ENCODE peak calls at places on chromosomes 1 and 21, in six cellular contexts. Q, I, E, P, T and A are unnamed samples.
A peak's percentile ranks its signal among the peaks of the same experiment; 100 is the strongest.

GRCh38 chr1:100250264-100250663 is 630 bp upstream of the DBT start:
- DNase-seq in Q (no peak), I (no peak), E (no peak), P (no peak), T (no peak), A (no peak)

GRCh38 chr1:24101796-24102580 is 9.9 kb downstream of the MYOM3 start:
- DNase-seq in Q (no peak), I (no peak), E (no peak), P (no peak), T (no peak), A (no peak)

GRCh38 chr1:203521071-203521794 is 27.3 kb downstream of the OPTC start:
- DNase-seq in Q (peak; percentile 86), I (no peak), E (no peak), P (no peak), T (no peak), A (no peak)

GRCh38 chr21:37675202-37675801 is 241.0 kb downstream of the KCNJ6 start:
- DNase-seq in Q (peak; percentile 85), I (peak; percentile 49), E (peak; percentile 96), P (no peak), T (peak; percentile 62), A (peak; percentile 50)

GRCh38 chr1:19639999-19640362 is 4.1 kb upstream of the NBL1 start:
- DNase-seq in Q (no peak), I (peak; percentile 75), E (no peak), P (no peak), T (no peak), A (no peak)

GRCh38 chr1:42934111-42934510 is 24.6 kb downstream of the SLC2A1 start:
- DNase-seq in Q (no peak), I (no peak), E (no peak), P (no peak), T (no peak), A (no peak)

GRCh38 chr1:113930499-113931161 is 1.5 kb downstream of the HIPK1 start:
- DNase-seq in Q (peak; percentile 59), I (peak; percentile 27), E (no peak), P (no peak), T (no peak), A (peak; percentile 78)

GRCh38 chr1:14553711-14554110 is 44.8 kb upstream of the KAZN start:
- DNase-seq in Q (no peak), I (no peak), E (no peak), P (no peak), T (no peak), A (no peak)

GRCh38 chr1:22773981-22774471 is 63.4 kb downstream of the EPHB2 start:
- DNase-seq in Q (peak; percentile 89), I (no peak), E (no peak), P (no peak), T (peak; percentile 60), A (no peak)

GRCh38 chr1:6034750-6035096 is 11.0 kb upstream of the KCNAB2 start:
- DNase-seq in Q (no peak), I (no peak), E (no peak), P (no peak), T (no peak), A (no peak)

GRCh38 chr1:80892452-80892995 is 908.2 kb upstream of the ADGRL2 start:
- DNase-seq in Q (no peak), I (no peak), E (no peak), P (no peak), T (no peak), A (no peak)

GRCh38 chr1:67957026-67957425 is 93.4 kb downstream of the DIRAS3 start:
- DNase-seq in Q (peak; percentile 19), I (no peak), E (no peak), P (no peak), T (peak; percentile 78), A (no peak)

GRCh38 chr1:119045091-119045746 is 57.1 kb upstream of the TBX15 start:
- DNase-seq in Q (no peak), I (no peak), E (no peak), P (no peak), T (no peak), A (no peak)

GRCh38 chr1:59390307-59390706 is 93.4 kb downstream of the FGGY start:
- DNase-seq in Q (no peak), I (no peak), E (no peak), P (no peak), T (no peak), A (no peak)

GRCh38 chr21:26835027-26835713 is 10.0 kb downstream of the ADAMTS1 start:
- DNase-seq in Q (no peak), I (no peak), E (no peak), P (no peak), T (no peak), A (no peak)

GRCh38 chr1:112840631-112841624 is 115.1 kb downstream of the SLC16A1 start:
- DNase-seq in Q (no peak), I (no peak), E (no peak), P (no peak), T (no peak), A (no peak)

GRCh38 chr21:25323356-25323949 is 283.8 kb downstream of the MRPL39 start:
- DNase-seq in Q (no peak), I (no peak), E (no peak), P (no peak), T (no peak), A (no peak)

GRCh38 chr1:97192872-97193572 is 471.4 kb downstream of the PTBP2 start:
- DNase-seq in Q (no peak), I (peak; percentile 53), E (no peak), P (no peak), T (no peak), A (no peak)

GRCh38 chr1:32742132-32742947 is 39.8 kb upstream of the SYNC start:
- DNase-seq in Q (no peak), I (no peak), E (peak; percentile 76), P (no peak), T (no peak), A (no peak)

GRCh38 chr1:32743380-32744062 is 41.0 kb upstream of the SYNC start:
- DNase-seq in Q (no peak), I (no peak), E (no peak), P (no peak), T (no peak), A (no peak)

GRCh38 chr1:32741067-32741416 is 38.5 kb upstream of the SYNC start:
- DNase-seq in Q (no peak), I (no peak), E (no peak), P (no peak), T (no peak), A (no peak)

GRCh38 chr1:32742956-32743355 is 40.4 kb upstream of the SYNC start:
- DNase-seq in Q (no peak), I (no peak), E (no peak), P (no peak), T (no peak), A (no peak)

DNA sequence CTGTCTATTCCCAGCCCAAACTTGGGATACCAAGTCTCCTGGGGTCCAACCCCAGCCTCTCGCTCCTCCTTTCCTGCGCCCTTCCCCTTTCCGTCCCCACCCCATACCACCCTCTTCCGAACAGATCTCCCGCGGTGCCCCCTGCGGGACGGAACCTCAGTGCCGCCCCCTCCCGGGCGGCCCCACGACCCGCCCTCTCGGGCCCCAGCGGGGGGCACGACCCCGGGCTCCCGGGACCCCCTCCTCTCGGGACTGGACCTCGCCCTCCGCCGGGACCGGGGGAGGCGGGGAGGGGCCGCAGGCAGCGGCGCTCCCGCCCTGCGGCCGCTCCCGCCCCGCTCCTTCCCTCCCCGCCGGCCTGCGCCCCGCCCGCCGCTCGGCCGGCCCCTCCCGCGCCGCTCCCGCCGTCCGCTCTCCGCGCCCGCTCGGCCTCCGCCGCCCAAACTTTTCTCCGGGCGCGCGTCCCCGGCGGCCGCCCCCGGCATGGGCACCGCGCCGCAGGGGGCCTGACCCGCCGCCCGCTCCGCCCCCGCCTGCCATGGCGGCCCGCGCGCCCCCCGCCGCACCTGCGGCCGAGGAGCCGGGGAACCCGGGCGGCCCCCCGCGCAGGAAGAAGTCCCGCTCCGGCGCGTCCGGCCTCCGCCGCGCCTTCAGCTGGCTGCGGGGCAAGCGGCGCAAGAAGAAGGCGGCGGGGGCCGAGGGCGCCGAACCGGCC is 39.0 kb upstream of the SYNC start:
- DNase-seq in Q (no peak), I (no peak), E (peak; percentile 71), P (no peak), T (no peak), A (peak; percentile 64)
- TF ChIP-seq POLR2A in Q (no peak), I (no peak), E (no peak), P (no peak), T (no peak), A (no peak)

GRCh38 chr1:45550401-45551305 is at the start of gene AKR1A1:
- DNase-seq in Q (peak; percentile 90), I (peak; percentile 87), E (peak; percentile 93), P (peak; percentile 47), T (peak; percentile 81), A (peak; percentile 87)
- TF ChIP-seq POLR2A in Q (no peak), I (peak; percentile 59), E (peak; percentile 90), P (peak; percentile 74), T (peak; percentile 60), A (peak; percentile 87)

DNA sequence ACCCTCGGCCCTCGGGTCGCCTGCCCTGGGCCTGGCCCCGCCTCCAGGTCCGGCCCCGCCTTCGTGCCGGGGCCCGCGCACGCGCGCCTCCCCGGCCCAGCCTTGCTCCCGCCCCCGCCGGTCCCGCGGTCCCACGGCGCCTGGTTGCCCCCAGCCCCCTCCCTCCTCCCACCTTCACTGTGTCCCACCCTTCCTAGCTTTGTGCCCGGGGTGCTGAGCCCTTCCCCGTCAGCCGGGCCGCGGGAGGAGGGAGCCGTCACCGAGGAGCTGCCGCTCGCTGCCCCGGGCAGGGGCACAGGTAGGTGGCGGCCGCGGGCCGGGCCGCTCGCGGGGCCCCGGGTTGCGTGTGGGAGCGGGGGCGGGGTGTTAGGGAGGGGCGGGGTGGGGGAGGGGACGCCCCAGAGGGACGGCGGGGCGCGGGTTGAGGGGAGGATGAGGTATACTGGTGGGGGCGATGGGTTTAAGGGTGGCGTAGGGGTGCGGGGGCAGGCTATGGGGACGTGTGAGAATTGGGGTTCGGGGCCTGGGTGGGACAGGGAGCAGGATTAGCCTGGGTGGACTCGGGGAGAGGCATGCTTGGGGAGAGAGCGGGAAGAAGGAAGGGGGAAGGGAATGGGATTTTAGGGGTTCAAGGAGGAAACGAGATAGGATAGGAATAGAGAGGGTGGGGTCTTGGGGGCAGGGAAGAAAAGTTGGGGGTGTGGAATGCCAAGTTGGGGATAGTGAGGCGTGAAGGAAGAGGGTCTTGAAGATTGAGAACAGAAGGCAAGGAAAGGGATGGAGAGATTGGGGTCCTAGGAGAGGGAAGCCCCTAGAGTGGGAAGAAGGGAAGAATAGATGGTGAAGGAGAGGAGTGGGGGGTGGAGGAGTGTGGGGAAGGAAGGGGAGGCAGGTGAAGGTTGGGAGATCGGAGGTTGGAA is at the start of gene LRRC42:
- DNase-seq in Q (no peak), I (no peak), E (no peak), P (no peak), T (no peak), A (peak; percentile 94)
- TF ChIP-seq POLR2A in Q (no peak), I (peak; percentile 17), E (no peak), P (peak; percentile 31), T (peak; percentile 50), A (no peak)

DNA sequence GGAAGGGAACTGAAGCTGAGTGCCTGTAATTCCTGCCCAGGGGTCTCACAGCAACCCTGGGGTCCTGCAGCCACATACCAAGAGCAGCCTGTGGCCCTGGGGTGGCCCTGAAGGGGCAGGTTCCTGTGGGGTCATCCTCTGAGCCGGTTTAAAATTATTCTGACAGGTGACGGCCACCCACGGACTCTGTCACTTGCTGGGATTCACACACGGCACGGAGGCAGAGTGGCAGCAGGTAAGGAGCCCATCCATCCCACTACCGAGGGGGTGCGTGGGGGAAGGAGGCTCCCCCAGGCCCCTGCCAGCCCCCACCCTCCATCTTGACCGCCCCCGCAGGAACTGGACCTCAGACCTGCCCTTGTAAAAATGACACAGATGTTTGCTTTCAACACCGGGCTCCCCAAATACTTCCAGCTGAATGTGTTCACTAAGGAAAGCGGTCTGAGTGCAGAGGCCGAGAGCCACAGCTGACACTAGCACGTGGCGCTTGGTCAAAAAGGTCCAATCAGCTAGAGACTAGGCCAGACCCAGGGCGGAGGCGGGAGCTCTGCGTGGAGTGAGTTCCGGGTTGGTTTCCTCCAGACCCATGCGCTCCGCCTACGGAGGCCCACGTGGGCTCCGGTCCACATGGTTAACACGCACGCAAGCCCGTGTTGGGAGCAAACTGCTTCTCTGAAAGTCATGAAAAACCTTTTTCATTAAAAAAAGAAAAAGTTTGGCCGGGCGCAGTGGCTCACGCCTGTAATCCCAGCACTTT is 10.0 kb downstream of the YBEY start:
- DNase-seq in Q (peak; percentile 88), I (no peak), E (peak; percentile 51), P (no peak), T (peak; percentile 80), A (peak; percentile 70)
- TF ChIP-seq POLR2A in Q (no peak), I (no peak), E (no peak), P (no peak), T (no peak), A (peak; percentile 35)